ENCODE peak calls at places on chromosomes 12 and 14, in nine cellular contexts. O is SK-N-SH, B is stomach, N is transverse colon, Q is suprapubic skin, W is HepG2, K is upper lobe of left lung, T is K562, P is sigmoid colon. D is an unnamed sample.
A peak's percentile ranks its signal among the peaks of the same experiment; 100 is the strongest.

GRCh38 chr12:54680374-54680773 is 32.2 kb upstream of the DCD start:
- DNase-seq in O (peak; percentile 10), B (peak; percentile 37), N (peak; percentile 12), Q (no peak), W (peak; percentile 19), K (no peak), T (peak; percentile 50), P (no peak), D (peak; percentile 84)

GRCh38 chr12:124601699-124602098 is 34.3 kb upstream of the NCOR2 start:
- DNase-seq in O (no peak), B (no peak), N (no peak), Q (no peak), W (no peak), K (no peak), T (no peak), P (no peak), D (no peak)

GRCh38 chr14:55340482-55340881 is 69.3 kb downstream of the FBXO34 start:
- DNase-seq in O (no peak), B (no peak), N (no peak), Q (no peak), W (no peak), K (no peak), T (no peak), P (no peak), D (peak; percentile 31)

GRCh38 chr12:91179315-91179714 is 3.3 kb downstream of the DCN start:
- DNase-seq in O (no peak), B (no peak), N (no peak), Q (no peak), W (no peak), K (no peak), T (no peak), P (no peak), D (no peak)

GRCh38 chr12:89411846-89412245 is 59.5 kb upstream of the DUSP6 start:
- DNase-seq in O (no peak), B (no peak), N (no peak), Q (no peak), W (no peak), K (no peak), T (no peak), P (no peak), D (no peak)

GRCh38 chr12:58877243-58877743 is 43.0 kb downstream of the LRIG3 start:
- DNase-seq in O (no peak), B (peak; percentile 76), N (no peak), Q (no peak), W (peak; percentile 35), K (no peak), T (no peak), P (no peak), D (no peak)

GRCh38 chr14:105853089-105853906 is 326.9 kb downstream of the TMEM121 start:
- DNase-seq in O (peak; percentile 87), B (no peak), N (peak; percentile 7), Q (peak; percentile 74), W (no peak), K (peak; percentile 78), T (no peak), P (no peak), D (no peak)

GRCh38 chr14:31206536-31207286 is 882 bp downstream of the HECTD1 start:
- DNase-seq in O (peak; percentile 66), B (peak; percentile 50), N (peak; percentile 47), Q (no peak), W (peak; percentile 50), K (peak; percentile 90), T (peak; percentile 12), P (peak; percentile 71), D (no peak)

GRCh38 chr12:57837779-57838562 is 8.6 kb downstream of the CTDSP2 start:
- DNase-seq in O (no peak), B (no peak), N (no peak), Q (no peak), W (no peak), K (no peak), T (no peak), P (no peak), D (no peak)

GRCh38 chr14:69845050-69845581 is 34.1 kb upstream of the SMOC1 start:
- DNase-seq in O (no peak), B (no peak), N (no peak), Q (no peak), W (no peak), K (no peak), T (no peak), P (no peak), D (no peak)

GRCh38 chr12:16324772-16325171 is 22.7 kb upstream of the MGST1 start:
- DNase-seq in O (no peak), B (no peak), N (no peak), Q (no peak), W (no peak), K (no peak), T (no peak), P (no peak), D (no peak)

GRCh38 chr12:6167327-6168280 is 32.6 kb upstream of the CD9 start:
- DNase-seq in O (no peak), B (peak; percentile 44), N (peak; percentile 45), Q (no peak), W (peak; percentile 30), K (no peak), T (peak; percentile 57), P (peak; percentile 79), D (no peak)

GRCh38 chr12:93762059-93762719 is 85.0 kb downstream of the CRADD start:
- DNase-seq in O (no peak), B (no peak), N (no peak), Q (no peak), W (no peak), K (no peak), T (no peak), P (no peak), D (no peak)

GRCh38 chr14:102602421-102603292 is 10.2 kb downstream of the RCOR1 start:
- DNase-seq in O (no peak), B (no peak), N (no peak), Q (no peak), W (no peak), K (no peak), T (no peak), P (no peak), D (no peak)

GRCh38 chr12:20369164-20370000 is 1.0 kb downstream of the PDE3A start:
- DNase-seq in O (peak; percentile 74), B (peak; percentile 27), N (peak; percentile 84), Q (peak; percentile 81), W (no peak), K (peak; percentile 90), T (no peak), P (peak; percentile 94), D (peak; percentile 93)
- TF ChIP-seq POLR2AphosphoS5 in O (no peak), B (peak; percentile 60), N (peak; percentile 87), Q (no peak), W (no peak), K (peak; percentile 37), T (no peak), P (peak; percentile 92), D (peak; percentile 73)

DNA sequence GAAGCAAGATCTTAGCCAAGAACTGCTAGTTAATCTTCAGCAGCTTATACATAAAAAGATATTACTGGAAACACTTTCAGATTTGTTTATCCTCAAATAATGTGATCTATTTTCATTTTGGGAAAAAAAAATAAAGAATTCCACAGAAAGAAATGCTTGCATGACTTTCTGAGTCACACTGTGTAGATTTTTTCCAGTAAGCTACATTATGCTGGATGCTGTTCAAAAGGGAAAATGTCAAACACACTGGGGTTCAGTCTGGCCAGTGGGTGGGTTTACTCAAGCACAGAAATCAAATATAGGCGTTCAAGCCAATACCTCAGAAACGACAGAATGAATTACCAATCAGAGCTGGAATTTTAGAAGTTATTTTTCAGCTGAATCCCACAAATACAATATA is 239.5 kb upstream of the KRR1 start:
- DNase-seq in O (no peak), B (no peak), N (no peak), Q (no peak), W (peak; percentile 54), K (no peak), T (no peak), P (no peak), D (no peak)
- TF ChIP-seq EP300 in O (peak; percentile 21), B (no peak), N (no peak), Q (no peak), W (no peak), K (no peak), T (no peak), P (no peak), D (no peak)

GRCh38 chr12:51323317-51323960 is 535 bp downstream of the BIN2 start:
- DNase-seq in O (no peak), B (no peak), N (peak; percentile 53), Q (no peak), W (no peak), K (no peak), T (no peak), P (no peak), D (no peak)

GRCh38 chr12:51322452-51322851 is 1.5 kb downstream of the BIN2 start:
- DNase-seq in O (no peak), B (no peak), N (no peak), Q (no peak), W (no peak), K (no peak), T (no peak), P (no peak), D (no peak)

GRCh38 chr12:51324953-51325352 is 979 bp upstream of the BIN2 start:
- DNase-seq in O (no peak), B (no peak), N (no peak), Q (no peak), W (no peak), K (no peak), T (no peak), P (no peak), D (no peak)

GRCh38 chr12:51321882-51322281 is 2.1 kb downstream of the BIN2 start:
- DNase-seq in O (no peak), B (no peak), N (no peak), Q (no peak), W (no peak), K (no peak), T (no peak), P (no peak), D (no peak)

GRCh38 chr12:51323966-51324895 is at the start of gene BIN2:
- DNase-seq in O (no peak), B (peak; percentile 56), N (peak; percentile 74), Q (peak; percentile 81), W (no peak), K (peak; percentile 94), T (no peak), P (no peak), D (no peak)
- TF ChIP-seq POLR2AphosphoS5 in O (no peak), B (no peak), N (no peak), Q (no peak), W (no peak), K (no peak), T (no peak), P (no peak), D (no peak)

GRCh38 chr12:9731393-9731792 is 1.5 kb downstream of the CLECL1 start:
- DNase-seq in O (no peak), B (no peak), N (no peak), Q (no peak), W (no peak), K (no peak), T (no peak), P (no peak), D (no peak)

GRCh38 chr12:9730591-9730990 is 2.3 kb downstream of the CLECL1 start:
- DNase-seq in O (no peak), B (no peak), N (no peak), Q (no peak), W (no peak), K (no peak), T (no peak), P (no peak), D (no peak)

GRCh38 chr12:9731797-9732196 is 1.1 kb downstream of the CLECL1 start:
- DNase-seq in O (no peak), B (no peak), N (no peak), Q (no peak), W (no peak), K (no peak), T (no peak), P (no peak), D (no peak)

GRCh38 chr12:9735601-9736000 is 2.7 kb upstream of the CLECL1 start:
- DNase-seq in O (no peak), B (no peak), N (no peak), Q (no peak), W (no peak), K (no peak), T (no peak), P (no peak), D (no peak)

GRCh38 chr12:9732966-9733461 is at the start of gene CLECL1:
- DNase-seq in O (no peak), B (no peak), N (no peak), Q (no peak), W (no peak), K (no peak), T (no peak), P (no peak), D (no peak)
- TF ChIP-seq EP300 in O (no peak), B (no peak), N (no peak), Q (no peak), W (no peak), K (no peak), T (no peak), P (no peak), D (no peak)